ENCODE peak calls at places on chromosome 4, in eight cellular contexts. V is PC-3, D is neural progenitor cell, U is OCI-LY7, J is HL-60, N is heart left ventricle, B is brain microvascular endothelial cell, Z is tibial nerve. Y is an unnamed sample.

GRCh38 chr4:48340276-48340904 is 939 bp upstream of the SLAIN2 start:
- DNase-seq in V (peak), D (peak), U (peak), J (peak), N (no peak), B (peak), Z (no peak), Y (no peak)

GRCh38 chr4:67635331-67635730 is 65.6 kb downstream of the UBA6 start:
- DNase-seq in V (no peak), D (no peak), U (no peak), J (no peak), N (no peak), B (no peak), Z (no peak), Y (no peak)

GRCh38 chr4:164368894-164369293 is 385.0 kb upstream of the SMIM31 start:
- DNase-seq in V (no peak), D (no peak), U (no peak), J (no peak), N (no peak), B (no peak), Z (no peak), Y (no peak)

GRCh38 chr4:10891866-10892265 is 207.3 kb upstream of the CLNK start:
- DNase-seq in V (no peak), D (peak), U (no peak), J (no peak), N (no peak), B (no peak), Z (no peak), Y (no peak)

GRCh38 chr4:11230888-11231287 is 197.8 kb downstream of the HS3ST1 start:
- DNase-seq in V (no peak), D (peak), U (no peak), J (no peak), N (no peak), B (no peak), Z (no peak), Y (no peak)

GRCh38 chr4:140094701-140095420 is 59.1 kb downstream of the MAML3 start:
- DNase-seq in V (peak), D (no peak), U (no peak), J (peak), N (peak), B (no peak), Z (peak), Y (no peak)

GRCh38 chr4:40480291-40480690 is 145.2 kb downstream of the CHRNA9 start:
- DNase-seq in V (no peak), D (no peak), U (no peak), J (no peak), N (no peak), B (no peak), Z (no peak), Y (no peak)

GRCh38 chr4:113968473-113968872 is 11.0 kb downstream of the ARSJ start:
- DNase-seq in V (no peak), D (no peak), U (no peak), J (no peak), N (no peak), B (no peak), Z (no peak), Y (no peak)

GRCh38 chr4:154456889-154457288 is 34.7 kb downstream of the DCHS2 start:
- DNase-seq in V (no peak), D (no peak), U (no peak), J (no peak), N (no peak), B (no peak), Z (no peak), Y (no peak)

GRCh38 chr4:177041356-177041755 is 248.6 kb upstream of the VEGFC start:
- DNase-seq in V (no peak), D (no peak), U (no peak), J (no peak), N (no peak), B (no peak), Z (no peak), Y (no peak)

GRCh38 chr4:26360864-26361263 is 40.0 kb downstream of the RBPJ start:
- DNase-seq in V (no peak), D (peak), U (no peak), J (no peak), N (no peak), B (no peak), Z (no peak), Y (no peak)

GRCh38 chr4:35760706-35761278 is 483.5 kb downstream of the ARAP2 start:
- DNase-seq in V (no peak), D (no peak), U (no peak), J (no peak), N (no peak), B (no peak), Z (no peak), Y (no peak)

GRCh38 chr4:11635336-11635735 is 206.6 kb upstream of the HS3ST1 start:
- DNase-seq in V (peak), D (no peak), U (no peak), J (no peak), N (no peak), B (peak), Z (no peak), Y (peak)

GRCh38 chr4:77074961-77075855 is 581 bp downstream of the CCNI start:
- DNase-seq in V (peak), D (peak), U (peak), J (peak), N (peak), B (peak), Z (peak), Y (peak)

GRCh38 chr4:46254788-46255187 is 130.9 kb upstream of the GABRG1 start:
- DNase-seq in V (peak), D (no peak), U (no peak), J (no peak), N (no peak), B (no peak), Z (no peak), Y (no peak)

GRCh38 chr4:57098945-57099344 is 11.2 kb downstream of the IGFBP7 start:
- DNase-seq in V (no peak), D (no peak), U (no peak), J (no peak), N (no peak), B (no peak), Z (no peak), Y (no peak)

GRCh38 chr4:6095897-6096296 is 77.7 kb upstream of the C4orf50 start:
- DNase-seq in V (no peak), D (no peak), U (no peak), J (no peak), N (no peak), B (no peak), Z (no peak), Y (no peak)

GRCh38 chr4:2040391-2041233 is 18.5 kb upstream of the NAT8L start:
- DNase-seq in V (no peak), D (peak), U (no peak), J (no peak), N (no peak), B (no peak), Z (no peak), Y (no peak)

GRCh38 chr4:41413670-41414069 is 124.3 kb upstream of the LIMCH1 start:
- DNase-seq in V (peak), D (peak), U (no peak), J (no peak), N (no peak), B (no peak), Z (no peak), Y (no peak)

GRCh38 chr4:76753814-76754213 is 144.1 kb downstream of the SOWAHB start:
- DNase-seq in V (peak), D (no peak), U (no peak), J (no peak), N (no peak), B (peak), Z (no peak), Y (no peak)

GRCh38 chr4:116395408-116395807 is 690.0 kb downstream of the TRAM1L1 start:
- DNase-seq in V (no peak), D (no peak), U (no peak), J (no peak), N (no peak), B (no peak), Z (no peak), Y (no peak)

GRCh38 chr4:78056265-78057129 is 626 bp upstream of the FRAS1 start:
- DNase-seq in V (peak), D (peak), U (peak), J (peak), N (peak), B (peak), Z (peak), Y (peak)

GRCh38 chr4:123495530-123495929 is 98.9 kb downstream of the SPRY1 start:
- DNase-seq in V (peak), D (no peak), U (no peak), J (no peak), N (no peak), B (peak), Z (no peak), Y (no peak)

GRCh38 chr4:65623509-65623908 is 46.8 kb downstream of the EPHA5 start:
- DNase-seq in V (peak), D (no peak), U (no peak), J (no peak), N (no peak), B (peak), Z (no peak), Y (peak)

GRCh38 chr4:120733968-120734367 is 188.6 kb downstream of the PRDM5 start:
- DNase-seq in V (no peak), D (no peak), U (no peak), J (no peak), N (no peak), B (no peak), Z (no peak), Y (no peak)

GRCh38 chr4:132502096-132502552 is 647.0 kb upstream of the PCDH10 start:
- DNase-seq in V (peak), D (no peak), U (no peak), J (no peak), N (no peak), B (no peak), Z (no peak), Y (no peak)

GRCh38 chr4:53706422-53707032 is 115.2 kb upstream of the LNX1 start:
- DNase-seq in V (peak), D (peak), U (peak), J (no peak), N (no peak), B (peak), Z (peak), Y (peak)

GRCh38 chr4:154478547-154478946 is 13.1 kb downstream of the DCHS2 start:
- DNase-seq in V (no peak), D (no peak), U (no peak), J (no peak), N (no peak), B (no peak), Z (no peak), Y (no peak)

GRCh38 chr4:528296-528695 is 29.3 kb downstream of the PIGG start:
- DNase-seq in V (no peak), D (no peak), U (no peak), J (no peak), N (no peak), B (no peak), Z (no peak), Y (no peak)

GRCh38 chr4:26525136-26525535 is 34.9 kb upstream of the CCKAR start:
- DNase-seq in V (peak), D (no peak), U (no peak), J (no peak), N (no peak), B (peak), Z (no peak), Y (peak)

GRCh38 chr4:75919914-75920313 is 17.7 kb upstream of the PPEF2 start:
- DNase-seq in V (no peak), D (no peak), U (no peak), J (no peak), N (no peak), B (no peak), Z (no peak), Y (no peak)

GRCh38 chr4:93776386-93777080 is 52.0 kb upstream of the ATOH1 start:
- DNase-seq in V (peak), D (no peak), U (no peak), J (no peak), N (no peak), B (peak), Z (no peak), Y (peak)

GRCh38 chr4:3223346-3223745 is 25.6 kb upstream of the MSANTD1 start:
- DNase-seq in V (no peak), D (no peak), U (no peak), J (no peak), N (peak), B (no peak), Z (no peak), Y (no peak)

GRCh38 chr4:54473077-54473545 is 184.6 kb upstream of the KIT start:
- DNase-seq in V (peak), D (no peak), U (no peak), J (no peak), N (no peak), B (no peak), Z (no peak), Y (no peak)

GRCh38 chr4:3303840-3304715 is 11.3 kb downstream of the RGS12 start:
- DNase-seq in V (no peak), D (no peak), U (no peak), J (no peak), N (peak), B (no peak), Z (no peak), Y (no peak)

GRCh38 chr4:119103263-119103662 is 32.4 kb upstream of the MYOZ2 start:
- DNase-seq in V (peak), D (no peak), U (no peak), J (peak), N (no peak), B (peak), Z (no peak), Y (peak)

GRCh38 chr4:90215286-90215685 is 88.1 kb downstream of the CCSER1 start:
- DNase-seq in V (peak), D (no peak), U (no peak), J (no peak), N (no peak), B (no peak), Z (no peak), Y (peak)

GRCh38 chr4:138010639-138011038 is 231.5 kb downstream of the SLC7A11 start:
- DNase-seq in V (no peak), D (no peak), U (no peak), J (no peak), N (no peak), B (no peak), Z (no peak), Y (no peak)

GRCh38 chr4:44629280-44629866 is 22.1 kb downstream of the YIPF7 start:
- DNase-seq in V (peak), D (peak), U (peak), J (peak), N (no peak), B (peak), Z (peak), Y (peak)

GRCh38 chr4:8403173-8403753 is 37.3 kb downstream of the ACOX3 start:
- DNase-seq in V (peak), D (peak), U (peak), J (peak), N (peak), B (peak), Z (peak), Y (peak)
- H3K27ac ChIP-seq in V (no peak), D (no peak), U (no peak), J (peak), N (peak), B (no peak), Z (no peak), Y (peak)

GRCh38 chr4:25144870-25145481 is 15.3 kb downstream of the SEPSECS start:
- DNase-seq in V (peak), D (peak), U (peak), J (no peak), N (no peak), B (peak), Z (no peak), Y (peak)
- TF ChIP-seq CTCF in V (peak), D (peak), U (peak), J (peak), N (peak), B (peak), Z (peak), Y (peak)

DNA sequence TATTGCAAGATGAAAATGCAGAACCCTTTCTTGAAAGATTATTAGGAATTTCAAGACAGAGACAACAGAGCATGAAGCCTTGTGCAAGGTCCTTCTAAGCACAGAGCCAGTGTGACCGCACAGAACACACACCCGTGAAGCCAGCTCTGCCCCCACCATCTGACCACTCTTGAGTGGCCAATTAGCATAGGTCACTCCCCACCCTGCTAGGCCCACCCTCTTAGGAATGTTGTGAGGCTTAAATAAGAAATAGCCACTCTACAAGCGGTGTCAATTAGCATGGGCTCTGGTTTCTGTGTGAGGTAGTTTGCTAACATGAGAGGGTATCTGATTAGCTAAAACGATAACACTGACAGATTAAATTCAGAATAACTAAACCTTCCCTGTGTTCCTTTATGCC is 152.9 kb downstream of the PTTG2 start:
- DNase-seq in V (no peak), D (peak), U (no peak), J (no peak), N (no peak), B (no peak), Z (no peak), Y (no peak)
- H3K27ac ChIP-seq in V (no peak), D (no peak), U (no peak), J (no peak), N (peak), B (no peak), Z (no peak), Y (no peak)

GRCh38 chr4:21512351-21512750 is 436.2 kb downstream of the KCNIP4 start:
- DNase-seq in V (peak), D (peak), U (peak), J (no peak), N (no peak), B (peak), Z (no peak), Y (peak)

GRCh38 chr4:21507439-21507838 is 441.1 kb downstream of the KCNIP4 start:
- DNase-seq in V (peak), D (peak), U (peak), J (no peak), N (no peak), B (peak), Z (no peak), Y (peak)
- TF ChIP-seq CTCF in V (peak), D (peak), U (peak), J (no peak), N (no peak), B (peak), Z (no peak), Y (peak)

GRCh38 chr4:83535520-83535944 is 376 bp upstream of the GPAT3 start:
- DNase-seq in V (peak), D (peak), U (no peak), J (no peak), N (peak), B (peak), Z (peak), Y (peak)

GRCh38 chr4:83536649-83537352 is 893 bp downstream of the GPAT3 start:
- DNase-seq in V (no peak), D (peak), U (no peak), J (no peak), N (no peak), B (no peak), Z (no peak), Y (no peak)

DNA sequence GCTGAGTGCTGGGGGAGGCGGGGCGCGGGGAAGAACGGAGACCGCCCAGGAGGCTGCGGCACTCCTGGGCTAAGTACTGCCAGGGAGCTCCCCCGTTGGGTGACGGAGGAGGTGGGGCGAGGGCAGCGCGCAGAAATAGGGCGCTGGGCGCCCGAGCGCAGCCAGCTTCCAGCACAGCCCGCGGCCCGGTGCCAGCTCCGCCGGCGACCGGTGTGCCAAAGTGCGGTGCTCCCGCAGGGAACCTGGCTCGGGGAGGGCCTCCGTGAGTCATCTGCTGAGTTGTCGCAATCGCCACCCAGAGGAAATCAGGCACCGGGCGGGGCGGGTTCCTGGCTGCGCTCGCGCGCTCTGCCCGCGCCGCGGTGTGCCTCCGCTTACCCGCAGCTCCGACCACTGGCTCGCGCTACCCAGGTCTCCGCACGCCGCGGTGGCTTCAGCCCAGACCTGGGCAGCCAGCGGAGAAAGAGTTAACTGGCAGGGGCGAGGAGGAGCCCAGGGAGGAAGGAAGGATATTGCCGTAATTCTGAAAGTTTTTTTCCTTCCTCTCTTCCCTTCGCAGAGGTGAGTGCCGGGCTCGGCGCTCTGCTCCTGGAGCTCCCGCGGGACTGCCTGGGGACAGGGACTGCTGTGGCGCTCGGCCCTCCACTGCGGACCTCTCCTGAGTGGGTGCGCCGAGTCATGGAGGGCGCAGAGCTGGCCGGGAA is at the start of gene GPAT3:
- DNase-seq in V (peak), D (peak), U (no peak), J (peak), N (peak), B (peak), Z (peak), Y (peak)
- H3K27ac ChIP-seq in V (peak), D (no peak), U (no peak), J (peak), N (peak), B (no peak), Z (peak), Y (peak)

DNA sequence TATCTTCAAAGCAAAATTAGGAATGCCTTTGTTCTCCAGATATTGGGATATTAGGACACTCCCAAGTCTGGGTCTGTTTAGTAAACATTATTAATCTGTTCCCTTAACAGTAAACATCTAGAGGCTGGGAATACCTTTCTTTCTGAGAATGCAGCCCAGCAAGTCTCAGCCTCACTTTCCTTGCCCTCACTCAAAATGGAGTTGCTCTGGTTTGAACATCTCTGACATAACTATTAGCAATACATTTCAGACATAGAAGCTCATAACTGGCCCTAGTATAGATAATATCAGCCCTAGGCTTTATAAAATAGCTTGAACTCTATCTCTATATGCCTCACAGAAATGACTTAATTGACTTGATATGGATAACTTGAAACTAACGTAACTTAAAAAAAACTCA is 299.8 kb downstream of the SPATA18 start:
- DNase-seq in V (no peak), D (no peak), U (no peak), J (no peak), N (no peak), B (no peak), Z (no peak), Y (no peak)
- TF ChIP-seq CTCF in V (no peak), D (no peak), U (no peak), J (no peak), N (no peak), B (no peak), Z (no peak), Y (no peak)

GRCh38 chr4:186264660-186265059 is 1.3 kb upstream of the F11 start:
- DNase-seq in V (no peak), D (no peak), U (peak), J (peak), N (no peak), B (no peak), Z (no peak), Y (no peak)

GRCh38 chr4:186260117-186260503 is 5.9 kb upstream of the F11 start:
- DNase-seq in V (no peak), D (no peak), U (no peak), J (no peak), N (no peak), B (no peak), Z (no peak), Y (no peak)

GRCh38 chr4:186265683-186266648 is at the start of gene F11:
- DNase-seq in V (no peak), D (no peak), U (no peak), J (no peak), N (no peak), B (no peak), Z (no peak), Y (no peak)

GRCh38 chr4:186258216-186258811 is 7.7 kb upstream of the F11 start:
- DNase-seq in V (no peak), D (no peak), U (no peak), J (peak), N (no peak), B (no peak), Z (no peak), Y (no peak)

GRCh38 chr4:186260504-186261448 is 5.2 kb upstream of the F11 start:
- DNase-seq in V (no peak), D (no peak), U (no peak), J (no peak), N (no peak), B (no peak), Z (no peak), Y (no peak)
- H3K27ac ChIP-seq in V (no peak), D (no peak), U (no peak), J (no peak), N (no peak), B (no peak), Z (no peak), Y (no peak)

GRCh38 chr4:87219648-87220093 is 747 bp downstream of the KLHL8 start:
- DNase-seq in V (peak), D (peak), U (peak), J (no peak), N (peak), B (peak), Z (peak), Y (no peak)
- TF ChIP-seq CTCF in V (peak), D (peak), U (peak), J (no peak), N (no peak), B (peak), Z (peak), Y (peak)